ENCODE peak calls at places on chromosomes 6 and 20, in five cellular contexts. I, P, H, Z and L are unnamed samples. For H3K27me3, the result is how much of the 10 kb centered on the place peaks cover.

GRCh38 chr20:7728373-7728772 is 211.9 kb downstream of the HAO1 start:
- DNase-seq in Z (no peak), I (no peak), P (no peak), H (peak), L (no peak)

GRCh38 chr6:159037746-159038290 is 7.0 kb downstream of the TAGAP start:
- DNase-seq in I (no peak), Z (no peak), P (no peak), H (no peak), L (no peak)

GRCh38 chr6:30876039-30876730 is 8.1 kb upstream of the DDR1 start:
- DNase-seq in Z (peak), P (no peak), H (peak), I (peak), L (no peak)

GRCh38 chr6:101851911-101852310 is 458.4 kb downstream of the GRIK2 start:
- DNase-seq in Z (no peak), P (no peak), I (no peak), H (no peak), L (no peak)

GRCh38 chr6:111503660-111504059 is 20.6 kb upstream of the REV3L start:
- DNase-seq in Z (peak), P (no peak), H (peak), I (no peak), L (no peak)

GRCh38 chr20:23087587-23088275 is 1.6 kb upstream of the CD93 start:
- DNase-seq in I (no peak), H (no peak), P (peak), Z (no peak), L (no peak)

GRCh38 chr6:135331002-135331401 is 149.9 kb downstream of the MYB start:
- DNase-seq in I (no peak), P (no peak), Z (peak), H (peak), L (no peak)

GRCh38 chr6:10556496-10557391 is 35.6 kb downstream of the GCNT2 start:
- DNase-seq in H (peak), I (no peak), P (no peak), Z (no peak), L (no peak)

GRCh38 chr6:33297406-33297955 is 1.3 kb downstream of the RGL2 start:
- DNase-seq in I (peak), Z (no peak), H (no peak), P (peak), L (no peak)

GRCh38 chr6:19991176-19991575 is 154.0 kb downstream of the ID4 start:
- DNase-seq in I (no peak), H (no peak), Z (no peak), P (no peak), L (no peak)

GRCh38 chr6:32565511-32565910 is 24.1 kb downstream of the HLA-DRB1 start:
- DNase-seq in P (no peak), Z (no peak), H (no peak), I (no peak), L (no peak)

GRCh38 chr6:78935561-78935960 is 68.2 kb downstream of the IRAK1BP1 start:
- DNase-seq in P (no peak), H (no peak), Z (no peak), I (no peak), L (no peak)

GRCh38 chr6:112665815-112666214 is 318.7 kb downstream of the RFPL4B start:
- DNase-seq in P (no peak), I (no peak), H (peak), Z (peak), L (no peak)

GRCh38 chr6:52284131-52284459 is 447 bp downstream of the MCM3 start:
- DNase-seq in Z (no peak), H (peak), P (peak), I (peak), L (peak)

GRCh38 chr20:10513931-10514575 is 78.9 kb downstream of the SLX4IP start:
- DNase-seq in H (peak), P (no peak), Z (no peak), I (no peak), L (no peak)

GRCh38 chr6:85641916-85642773 is 541 bp downstream of the SYNCRIP start:
- DNase-seq in H (peak), I (peak), Z (peak), P (peak), L (peak)

GRCh38 chr6:30839666-30840065 is 44.7 kb upstream of the DDR1 start:
- DNase-seq in H (no peak), I (peak), Z (no peak), P (no peak), L (no peak)

GRCh38 chr6:42045538-42046460 is 4.5 kb upstream of the TAF8 start:
- DNase-seq in I (peak), P (peak), H (peak), Z (peak), L (peak)

GRCh38 chr6:4008324-4009047 is 70.5 kb downstream of the FAM217A start:
- DNase-seq in H (peak), P (no peak), I (peak), Z (peak), L (no peak)

GRCh38 chr20:52008874-52009273 is 182.7 kb downstream of the ZFP64 start:
- DNase-seq in I (no peak), H (no peak), P (no peak), Z (no peak), L (no peak)

GRCh38 chr20:52004720-52005119 is 186.9 kb downstream of the ZFP64 start:
- DNase-seq in I (no peak), P (no peak), H (peak), Z (no peak), L (no peak)

GRCh38 chr20:52001999-52002666 is 189.4 kb downstream of the ZFP64 start:
- DNase-seq in I (peak), P (no peak), Z (peak), H (peak), L (no peak)

GRCh38 chr20:52003976-52004375 is 187.6 kb downstream of the ZFP64 start:
- DNase-seq in I (no peak), H (no peak), P (no peak), Z (no peak), L (no peak)

GRCh38 chr20:52003415-52003814 is 188.2 kb downstream of the ZFP64 start:
- DNase-seq in H (no peak), Z (no peak), P (no peak), I (no peak), L (no peak)
- H3K27ac ChIP-seq in H (no peak), Z (no peak), P (no peak), I (no peak), L (no peak)

GRCh38 chr20:60056345-60057122 is 98.3 kb downstream of the CDH26 start:
- DNase-seq in P (no peak), I (no peak), H (no peak), Z (no peak), L (no peak)

GRCh38 chr20:60060006-60060557 is 101.9 kb downstream of the CDH26 start:
- DNase-seq in H (no peak), P (no peak), I (no peak), Z (no peak), L (no peak)

GRCh38 chr20:60058869-60059268 is 100.6 kb downstream of the CDH26 start:
- DNase-seq in P (no peak), I (no peak), Z (no peak), H (no peak), L (no peak)

GRCh38 chr20:60057123-60057865 is 99.1 kb downstream of the CDH26 start:
- DNase-seq in I (peak), P (peak), Z (peak), H (peak), L (no peak)

GRCh38 chr20:60057866-60058807 is 99.9 kb downstream of the CDH26 start:
- DNase-seq in P (peak), I (peak), Z (peak), H (peak), L (no peak)
- H3K4me3 ChIP-seq in P (no peak), I (no peak), Z (no peak), H (no peak), L (no peak)

GRCh38 chr20:33236351-33236750 is 555 bp downstream of the BPIFA1 start:
- DNase-seq in Z (no peak), H (no peak), I (no peak), P (no peak), L (no peak)

GRCh38 chr20:33234050-33234449 is 1.7 kb upstream of the BPIFA1 start:
- DNase-seq in H (no peak), P (no peak), Z (no peak), I (no peak), L (no peak)

GRCh38 chr20:33233129-33233774 is 2.5 kb upstream of the BPIFA1 start:
- DNase-seq in Z (no peak), I (no peak), H (no peak), P (no peak), L (no peak)

GRCh38 chr20:33237989-33238388 is 2.2 kb downstream of the BPIFA1 start:
- DNase-seq in P (no peak), I (no peak), Z (no peak), H (no peak), L (no peak)

GRCh38 chr20:33235696-33236095 is at the start of gene BPIFA1:
- DNase-seq in H (no peak), P (no peak), I (no peak), Z (no peak), L (no peak)
- H3K27me3 ChIP-seq in H (under half), P (under half), I (half or more), Z (under half), L (half or more)

GRCh38 chr6:55888917-55889316 is 13.5 kb upstream of the BMP5 start:
- DNase-seq in P (no peak), I (no peak), Z (no peak), H (no peak), L (no peak)

GRCh38 chr6:55886185-55886836 is 10.9 kb upstream of the BMP5 start:
- DNase-seq in I (peak), Z (no peak), H (peak), P (no peak), L (no peak)

GRCh38 chr6:55882731-55883595 is 7.6 kb upstream of the BMP5 start:
- DNase-seq in H (peak), Z (peak), P (no peak), I (peak), L (no peak)
- H3K27ac ChIP-seq in H (no peak), Z (peak), P (no peak), I (no peak), L (no peak)

GRCh38 chr6:2029130-2029794 is 216.1 kb downstream of the GMDS start:
- DNase-seq in Z (no peak), H (no peak), I (no peak), P (no peak), L (no peak)
- H3K4me3 ChIP-seq in Z (no peak), H (no peak), I (no peak), P (no peak), L (no peak)

GRCh38 chr20:25077610-25078169 is 4.3 kb downstream of the VSX1 start:
- DNase-seq in P (peak), H (peak), Z (no peak), I (no peak), L (no peak)

GRCh38 chr20:25076731-25077609 is 5.0 kb downstream of the VSX1 start:
- DNase-seq in P (no peak), Z (no peak), I (no peak), H (peak), L (no peak)

GRCh38 chr20:25076201-25076600 is 5.7 kb downstream of the VSX1 start:
- DNase-seq in Z (no peak), I (no peak), H (peak), P (no peak), L (no peak)

GRCh38 chr20:25079171-25079570 is 2.8 kb downstream of the VSX1 start:
- DNase-seq in H (no peak), P (no peak), Z (no peak), I (no peak), L (no peak)

DNA sequence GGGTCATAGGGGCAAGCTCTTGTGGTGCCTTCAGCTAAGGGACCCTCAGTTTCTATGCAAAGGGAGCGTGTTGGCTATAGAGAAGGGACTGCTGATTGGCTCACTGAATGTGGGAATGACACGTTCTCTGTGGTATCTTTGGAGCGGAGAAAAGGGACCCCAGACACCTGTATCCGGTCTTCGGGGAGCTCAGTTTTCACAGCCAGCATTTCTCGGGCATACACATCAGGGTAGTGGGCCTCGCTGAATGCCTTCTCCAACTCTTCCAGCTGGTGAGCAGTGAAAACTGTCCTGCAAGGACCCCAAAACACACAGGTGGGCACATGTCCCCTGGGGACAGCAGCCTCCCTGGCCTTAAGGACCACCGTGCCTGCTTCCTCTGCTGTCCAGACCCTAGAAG is 3.3 kb downstream of the VSX1 start:
- DNase-seq in P (no peak), H (no peak), Z (no peak), I (no peak), L (no peak)
- H3K27me3 ChIP-seq in P (under half), H (half or more), Z (half or more), I (half or more), L (half or more)

DNA sequence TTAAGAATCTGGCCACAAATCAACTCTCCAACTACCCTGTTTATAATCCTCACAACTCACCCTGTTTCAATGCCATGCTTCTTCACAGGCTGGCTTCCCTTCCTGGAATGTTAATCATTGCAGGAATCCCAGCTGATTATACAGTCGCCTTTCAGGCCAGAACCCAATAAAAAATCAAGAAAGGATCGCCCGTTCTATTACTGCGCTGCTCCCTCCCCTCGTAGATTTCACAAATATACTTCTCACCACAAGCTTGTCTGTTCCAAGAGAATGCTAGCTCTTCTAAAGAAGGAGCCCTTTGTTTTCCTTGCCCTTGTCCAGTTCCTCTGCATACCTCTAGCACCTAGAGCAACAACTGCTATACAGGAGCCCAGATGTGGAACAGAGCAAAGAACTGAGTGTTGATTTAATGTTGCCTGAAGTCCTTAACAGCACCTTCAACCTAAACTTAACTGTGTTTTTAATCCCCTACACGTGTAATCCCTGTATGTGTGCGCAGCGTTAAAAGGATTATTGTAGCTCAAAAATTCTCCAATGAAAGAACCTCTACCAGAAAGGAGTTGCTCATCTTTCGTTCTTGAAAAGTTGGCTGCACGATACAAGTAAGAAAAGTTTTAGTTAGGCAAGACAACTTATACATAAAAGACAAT is 988 bp downstream of the ECHDC1 start:
- DNase-seq in I (peak), H (peak), Z (peak), P (no peak), L (no peak)
- H3K27ac ChIP-seq in I (peak), H (peak), Z (peak), P (peak), L (peak)

GRCh38 chr20:54475334-54476287 is at the start of gene DOK5:
- DNase-seq in I (peak), P (no peak), H (peak), Z (no peak), L (no peak)
- H3K4me3 ChIP-seq in I (peak), P (peak), H (peak), Z (peak), L (peak)

DNA sequence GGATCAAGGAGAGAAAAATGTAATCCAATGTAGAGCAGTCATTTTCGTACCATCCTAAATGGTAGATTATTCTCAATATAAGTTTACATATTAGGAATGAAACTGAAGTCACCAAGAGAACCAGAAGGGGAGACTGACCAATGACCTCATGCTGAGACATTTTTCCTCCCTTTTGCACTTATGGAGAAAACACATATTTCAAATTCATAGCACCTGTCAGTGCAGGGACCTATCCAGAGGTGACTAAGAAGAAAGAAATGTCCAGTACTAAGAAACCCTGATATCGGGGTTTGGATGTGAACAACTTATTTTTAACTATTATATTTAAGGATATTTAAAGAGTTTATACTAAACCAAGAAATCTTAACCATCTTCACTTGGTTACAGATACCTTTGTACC is 16.6 kb upstream of the LYRM2 start:
- DNase-seq in I (no peak), H (peak), P (no peak), Z (no peak), L (no peak)
- H3K27me3 ChIP-seq in I (under half), H (under half), P (under half), Z (under half), L (under half)

DNA sequence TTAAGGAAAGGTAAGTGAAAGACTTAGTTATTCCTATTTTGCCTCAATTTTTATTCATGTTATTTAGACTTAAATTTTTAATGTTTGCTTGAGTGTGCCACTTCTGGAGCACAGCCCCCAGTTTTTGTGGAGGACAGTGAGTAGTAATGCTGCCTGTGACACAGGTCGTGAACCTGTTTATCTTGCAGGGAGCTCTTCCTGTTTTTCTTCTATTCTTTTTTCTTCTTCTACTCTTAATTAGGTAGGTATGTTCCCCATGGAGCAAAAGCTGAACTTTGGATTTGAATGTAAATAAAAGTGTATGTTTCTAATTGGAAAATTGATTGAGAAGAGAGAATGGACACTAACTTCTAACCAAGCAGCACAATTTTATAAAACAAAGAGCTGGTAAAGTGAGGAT is 12.3 kb downstream of the SMPDL3A start:
- DNase-seq in H (no peak), P (no peak), I (no peak), Z (no peak), L (no peak)
- H3K27ac ChIP-seq in H (no peak), P (no peak), I (peak), Z (no peak), L (peak)